ENCODE peak calls at places on chromosomes 7 and 10, in six cellular contexts. B is tibial artery, P is left ventricle myocardium inferior, J is PC-9, U is thyroid gland, A is cardiac muscle cell. I is an unnamed sample.
A peak's percentile ranks its signal among the peaks of the same experiment; 100 is the strongest.

GRCh38 chr7:84317536-84317935 is 122.9 kb upstream of the SEMA3A start:
- DNase-seq in P (no peak), B (no peak), A (no peak), U (no peak), J (no peak), I (no peak)

GRCh38 chr10:75211007-75211735 is 575 bp downstream of the VDAC2 start:
- DNase-seq in B (no peak), P (no peak), U (no peak), A (peak; percentile 58), J (no peak), I (peak; percentile 27)

GRCh38 chr7:140674899-140675701 is 2.4 kb downstream of the ADCK2 start:
- DNase-seq in P (no peak), J (no peak), U (peak; percentile 44), B (no peak), A (peak; percentile 60), I (no peak)

GRCh38 chr10:49037187-49037586 is 78.1 kb downstream of the VSTM4 start:
- DNase-seq in B (no peak), J (no peak), U (no peak), P (no peak), A (no peak), I (no peak)

GRCh38 chr10:28959850-28960501 is 282.7 kb downstream of the BAMBI start:
- DNase-seq in P (no peak), A (peak; percentile 32), B (no peak), U (no peak), J (no peak), I (no peak)

GRCh38 chr10:29648983-29649268 is 14.2 kb upstream of the SVIL start:
- DNase-seq in P (no peak), J (no peak), B (no peak), A (no peak), U (peak; percentile 28), I (no peak)

GRCh38 chr10:6108072-6108471 is 19.2 kb downstream of the RBM17 start:
- DNase-seq in A (no peak), U (no peak), J (no peak), B (no peak), P (no peak), I (no peak)

GRCh38 chr10:118911361-118911760 is 118.2 kb upstream of the NANOS1 start:
- DNase-seq in U (no peak), J (peak; percentile 59), A (peak; percentile 52), P (no peak), B (no peak), I (no peak)

GRCh38 chr7:73761854-73762658 is 8.0 kb downstream of the CLDN3 start:
- DNase-seq in B (no peak), J (no peak), A (no peak), U (no peak), P (no peak), I (no peak)

GRCh38 chr10:77564781-77565589 is 72.6 kb downstream of the KCNMA1 start:
- DNase-seq in J (peak; percentile 52), A (peak; percentile 32), B (no peak), P (no peak), U (no peak), I (no peak)

GRCh38 chr10:46299531-46300366 is 13.0 kb downstream of the ANTXRL start:
- DNase-seq in P (no peak), A (peak; percentile 23), U (peak; percentile 51), J (no peak), B (no peak), I (no peak)

GRCh38 chr10:129761166-129761565 is 202.9 kb downstream of the EBF3 start:
- DNase-seq in B (no peak), J (no peak), P (no peak), A (no peak), U (no peak), I (no peak)

GRCh38 chr10:97422921-97423420 is 3.0 kb upstream of the PGAM1 start:
- DNase-seq in J (no peak), A (no peak), U (peak; percentile 49), P (no peak), B (no peak), I (no peak)

GRCh38 chr7:104327963-104328307 is 468 bp upstream of the LHFPL3 start:
- DNase-seq in J (no peak), A (peak; percentile 7), B (no peak), P (no peak), U (no peak), I (no peak)

GRCh38 chr7:49845626-49846025 is 72.2 kb downstream of the VWC2 start:
- DNase-seq in J (no peak), U (no peak), A (no peak), B (no peak), P (no peak), I (no peak)

GRCh38 chr10:110356628-110357245 is 52.0 kb upstream of the SMNDC1 start:
- DNase-seq in J (peak; percentile 71), P (no peak), U (peak; percentile 93), B (no peak), A (no peak), I (peak; percentile 84)

GRCh38 chr7:70710011-70710480 is 421.9 kb upstream of the GALNT17 start:
- DNase-seq in P (no peak), U (no peak), B (no peak), J (no peak), A (no peak), I (no peak)

GRCh38 chr7:30813466-30813865 is 42.2 kb downstream of the MINDY4 start:
- DNase-seq in U (no peak), P (peak; percentile 28), A (peak; percentile 35), B (peak; percentile 73), J (no peak), I (no peak)

GRCh38 chr10:35707642-35708425 is 65.7 kb upstream of the FZD8 start:
- DNase-seq in J (no peak), B (no peak), P (no peak), A (no peak), U (no peak), I (no peak)

GRCh38 chr10:104300002-104300735 is 31.2 kb downstream of the GSTO2 start:
- DNase-seq in B (peak; percentile 72), P (no peak), A (no peak), U (no peak), J (no peak), I (no peak)

GRCh38 chr10:122531261-122531660 is 29.3 kb upstream of the DMBT1 start:
- DNase-seq in A (no peak), B (no peak), U (no peak), P (no peak), J (no peak), I (no peak)

GRCh38 chr7:519429-519973 is at the start of gene PDGFA:
- DNase-seq in P (peak; percentile 62), B (no peak), J (peak; percentile 62), A (peak; percentile 74), U (peak; percentile 49), I (peak; percentile 4)

GRCh38 chr7:65436163-65436562 is 62.5 kb downstream of the ZNF92 start:
- DNase-seq in B (no peak), J (no peak), A (no peak), U (no peak), P (no peak), I (no peak)

GRCh38 chr10:43217563-43218205 is 49.2 kb downstream of the RASGEF1A start:
- DNase-seq in U (no peak), P (no peak), A (no peak), J (no peak), B (no peak), I (no peak)

GRCh38 chr7:92925876-92926696 is 89.7 kb upstream of the CDK6 start:
- DNase-seq in P (no peak), A (peak; percentile 55), B (no peak), J (no peak), U (no peak), I (no peak)

GRCh38 chr10:107546239-107546638 is 381.7 kb upstream of the SORCS1 start:
- DNase-seq in B (no peak), A (no peak), P (no peak), J (no peak), U (no peak), I (no peak)

GRCh38 chr10:51400354-51401096 is 298.9 kb downstream of the CSTF2T start:
- DNase-seq in A (no peak), U (no peak), P (no peak), J (no peak), B (no peak), I (no peak)

GRCh38 chr10:59240581-59241183 is 64.2 kb downstream of the PHYHIPL start:
- DNase-seq in P (no peak), B (no peak), J (peak; percentile 4), A (peak; percentile 57), U (no peak), I (no peak)

GRCh38 chr10:103693070-103693811 is 162.1 kb downstream of the SH3PXD2A start:
- DNase-seq in B (no peak), J (no peak), P (no peak), U (no peak), A (peak; percentile 52), I (peak; percentile 43)

GRCh38 chr7:45984386-45985295 is 63.6 kb upstream of the IGFBP3 start:
- DNase-seq in U (peak; percentile 41), B (no peak), P (no peak), J (peak; percentile 44), A (no peak), I (no peak)

GRCh38 chr10:73887038-73888015 is 13.0 kb upstream of the CAMK2G start:
- DNase-seq in P (peak; percentile 79), U (peak; percentile 89), B (peak; percentile 83), A (no peak), J (peak; percentile 97), I (no peak)
- H3K4me3 ChIP-seq in P (peak overlapping the region; percentile 16), U (no peak overlapping the region), B (no peak overlapping the region), A (no peak overlapping the region), J (peak overlapping the region; percentile 43), I (no peak overlapping the region)

DNA sequence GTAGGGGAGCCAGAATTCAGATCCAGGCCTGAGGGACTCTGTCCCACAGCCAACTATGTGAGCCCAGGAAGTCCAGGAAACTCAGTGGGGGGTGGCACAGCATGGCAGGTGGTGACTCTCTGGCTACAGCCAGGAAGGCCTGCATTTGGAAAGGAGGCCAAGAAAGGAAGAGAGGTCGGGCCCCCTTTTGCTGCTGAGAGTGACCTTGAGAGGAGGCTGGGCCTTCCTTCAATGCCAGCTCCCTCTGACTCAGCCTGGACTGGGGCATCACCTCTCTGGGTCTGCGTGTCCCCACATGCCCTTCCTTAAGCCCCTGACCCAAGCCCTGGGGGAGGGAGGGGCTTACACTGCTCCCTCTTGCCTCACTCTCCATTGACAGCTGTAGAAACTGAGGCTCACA is 6.4 kb upstream of the MYL10 start:
- DNase-seq in J (no peak), U (no peak), A (no peak), P (no peak), B (no peak), I (no peak)
- H3K4me3 ChIP-seq in J (no peak overlapping the region), U (no peak overlapping the region), A (no peak overlapping the region), P (no peak overlapping the region), B (no peak overlapping the region), I (no peak overlapping the region)

DNA sequence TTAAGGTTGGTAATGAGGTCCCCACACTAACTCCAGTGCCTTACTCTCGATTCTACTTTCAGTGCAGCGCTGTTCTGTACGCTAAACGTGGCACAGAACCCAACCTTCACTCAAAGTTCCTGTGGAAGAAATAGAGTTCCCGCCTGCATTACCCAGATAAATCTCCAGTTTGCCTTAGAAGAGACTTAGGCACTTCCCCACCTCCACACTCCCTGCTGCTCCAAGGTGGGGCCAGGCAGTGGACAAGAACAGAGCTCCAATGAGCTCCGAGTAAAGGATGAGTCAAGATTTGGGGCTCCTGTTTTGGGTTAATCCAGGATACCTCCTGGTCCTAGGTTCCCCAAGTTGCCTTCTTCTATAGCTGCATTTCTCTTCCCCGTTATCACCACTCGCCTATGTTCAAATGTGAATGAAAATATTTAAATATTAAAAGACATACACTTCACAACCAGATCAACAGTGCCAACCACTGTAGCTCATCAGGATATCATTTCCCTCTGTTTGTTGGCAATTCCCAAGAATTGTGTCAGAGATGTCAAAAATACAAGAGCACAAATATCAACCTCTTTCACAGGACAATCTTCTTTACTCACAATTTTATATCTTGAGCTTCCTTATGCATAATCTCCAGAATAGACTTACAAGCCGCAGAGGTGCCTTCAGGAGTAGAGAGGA is 48.0 kb downstream of the MALSU1 start:
- DNase-seq in J (no peak), B (no peak), P (no peak), A (no peak), U (no peak), I (no peak)
- H3K4me3 ChIP-seq in J (peak overlapping the region; percentile 46), B (no peak overlapping the region), P (no peak overlapping the region), A (no peak overlapping the region), U (no peak overlapping the region), I (no peak overlapping the region)

GRCh38 chr10:22676435-22676834 is 37.9 kb downstream of the PIP4K2A start:
- DNase-seq in P (no peak), B (no peak), J (no peak), A (no peak), U (no peak), I (no peak)
- H3K4me3 ChIP-seq in P (no peak overlapping the region), B (no peak overlapping the region), J (no peak overlapping the region), A (no peak overlapping the region), U (no peak overlapping the region), I (no peak overlapping the region)